ENCODE peak calls at places on chromosomes 16 and 17, in six cellular contexts. M is right lobe of liver, U is uterus, P is tibial nerve, R is bronchial epithelial cell, C is DND-41. D is an unnamed sample. For H3K27me3, the result is how much of the 10 kb centered on the place peaks cover.

GRCh38 chr17:78977992-78978973 is 1.4 kb downstream of the LGALS3BP start:
- DNase-seq in M (no peak), U (no peak), P (no peak), R (no peak), C (no peak), D (no peak)

GRCh38 chr16:67537636-67538591 is 9.3 kb downstream of the RIPOR1 start:
- DNase-seq in M (peak), U (peak), P (no peak), R (no peak), C (peak), D (no peak)

GRCh38 chr17:64158411-64158810 is 28.5 kb upstream of the ERN1 start:
- DNase-seq in M (no peak), U (no peak), P (no peak), R (no peak), C (no peak), D (no peak)

GRCh38 chr17:61065263-61065773 is 334.3 kb upstream of the TBX2 start:
- DNase-seq in M (no peak), U (no peak), P (no peak), R (no peak), C (no peak), D (no peak)

GRCh38 chr17:47708864-47709541 is 15.0 kb downstream of the TBKBP1 start:
- DNase-seq in M (peak), U (no peak), P (no peak), R (no peak), C (no peak), D (no peak)

GRCh38 chr17:13589658-13590057 is 12.1 kb downstream of the HS3ST3A1 start:
- DNase-seq in M (no peak), U (no peak), P (no peak), R (no peak), C (no peak), D (no peak)

GRCh38 chr17:36934759-36935630 is 2.3 kb upstream of the LHX1 start:
- DNase-seq in M (no peak), U (no peak), P (no peak), R (no peak), C (no peak), D (no peak)

GRCh38 chr17:82240506-82241182 is 11.8 kb downstream of the SLC16A3 start:
- DNase-seq in M (no peak), U (peak), P (no peak), R (no peak), C (no peak), D (peak)

GRCh38 chr17:2937331-2938003 is 125.9 kb downstream of the OR1D5 start:
- DNase-seq in M (no peak), U (no peak), P (no peak), R (no peak), C (no peak), D (no peak)

GRCh38 chr16:86077243-86077940 is 178.4 kb downstream of the IRF8 start:
- DNase-seq in M (no peak), U (no peak), P (no peak), R (no peak), C (no peak), D (no peak)

GRCh38 chr16:17831330-17831729 is 360.6 kb upstream of the XYLT1 start:
- DNase-seq in M (no peak), U (no peak), P (no peak), R (no peak), C (no peak), D (no peak)

GRCh38 chr16:3017806-3018506 is at the start of gene CLDN6:
- DNase-seq in M (no peak), U (no peak), P (no peak), R (no peak), C (peak), D (no peak)
- TF ChIP-seq CTCF in M (no peak), U (no peak), P (no peak), R (peak), C (peak), D (peak)

GRCh38 chr16:29875206-29875605 is 12.2 kb upstream of the CDIPT start:
- DNase-seq in M (no peak), U (no peak), P (no peak), R (no peak), C (no peak), D (no peak)
- H3K27me3 ChIP-seq in M (under half), U (under half), P (half or more), R (under half), C (under half), D (under half)

GRCh38 chr16:529012-529575 is 1.6 kb downstream of the CAPN15 start:
- DNase-seq in M (no peak), U (no peak), P (no peak), R (no peak), C (peak), D (no peak)
- H3K4me3 ChIP-seq in M (peak), U (peak), P (no peak), R (peak), C (peak), D (peak)

GRCh38 chr16:886084-886543 is 84.7 kb downstream of the LMF1 start:
- DNase-seq in M (peak), U (no peak), P (no peak), R (no peak), C (no peak), D (no peak)
- TF ChIP-seq CTCF in M (no peak), U (no peak), P (no peak), R (no peak), C (no peak), D (no peak)

D was measured in GM06990.